ENCODE peak calls at places on chromosomes 1 and 21, in seven cellular contexts. Q is heart right ventricle, K is psoas muscle, J is ascending aorta, P is mammary epithelial cell, Z is tibial nerve, H is brain microvascular endothelial cell. O is an unnamed sample. For H3K27me3, the result is how much of the 10 kb centered on the place peaks cover.

GRCh38 chr1:61078611-61079010 is 3.8 kb upstream of the NFIA start:
- DNase-seq in Q (no peak), K (no peak), J (no peak), P (no peak), Z (no peak), H (no peak), O (no peak)

GRCh38 chr1:183864611-183865010 is 59.7 kb downstream of the RGL1 start:
- DNase-seq in Q (no peak), K (no peak), J (no peak), P (no peak), Z (no peak), H (no peak), O (no peak)

GRCh38 chr1:197763307-197763706 is 12.0 kb downstream of the DENND1B start:
- DNase-seq in Q (no peak), K (no peak), J (no peak), P (no peak), Z (no peak), H (no peak), O (no peak)

GRCh38 chr1:184975208-184975875 is 1.0 kb upstream of the NIBAN1 start:
- DNase-seq in Q (no peak), K (no peak), J (no peak), P (no peak), Z (no peak), H (no peak), O (no peak)

GRCh38 chr1:220227393-220227792 is 44.9 kb downstream of the RAB3GAP2 start:
- DNase-seq in Q (no peak), K (no peak), J (no peak), P (no peak), Z (no peak), H (no peak), O (no peak)

GRCh38 chr1:3986686-3987218 is 86.7 kb upstream of the C1orf174 start:
- DNase-seq in Q (no peak), K (no peak), J (no peak), P (no peak), Z (no peak), H (no peak), O (no peak)

GRCh38 chr1:245788269-245788668 is 633.5 kb downstream of the KIF26B start:
- DNase-seq in Q (no peak), K (no peak), J (no peak), P (peak), Z (no peak), H (peak), O (peak)

GRCh38 chr1:55544826-55545225 is 329.7 kb upstream of the USP24 start:
- DNase-seq in Q (no peak), K (no peak), J (no peak), P (no peak), Z (no peak), H (no peak), O (no peak)

GRCh38 chr1:207956976-207957375 is 46.1 kb upstream of the CD34 start:
- DNase-seq in Q (no peak), K (no peak), J (no peak), P (no peak), Z (no peak), H (no peak), O (no peak)

GRCh38 chr1:225612265-225612664 is 40.7 kb downstream of the ENAH start:
- DNase-seq in Q (no peak), K (no peak), J (no peak), P (no peak), Z (no peak), H (no peak), O (no peak)

GRCh38 chr1:37726191-37726590 is 33.9 kb downstream of the CDCA8 start:
- DNase-seq in Q (no peak), K (no peak), J (no peak), P (no peak), Z (no peak), H (no peak), O (no peak)

GRCh38 chr21:42578761-42579415 is 65.2 kb downstream of the SLC37A1 start:
- DNase-seq in Q (peak), K (peak), J (no peak), P (no peak), Z (no peak), H (no peak), O (no peak)

GRCh38 chr1:224175615-224176014 is 7.4 kb upstream of the DEGS1 start:
- DNase-seq in Q (peak), K (peak), J (no peak), P (no peak), Z (no peak), H (peak), O (no peak)

GRCh38 chr1:153572569-153573015 is 6.9 kb upstream of the S100A2 start:
- DNase-seq in Q (peak), K (peak), J (no peak), P (peak), Z (peak), H (peak), O (peak)

GRCh38 chr1:96366516-96366915 is 355.1 kb upstream of the PTBP2 start:
- DNase-seq in Q (no peak), K (no peak), J (no peak), P (no peak), Z (no peak), H (no peak), O (no peak)

GRCh38 chr1:81155131-81155530 is 645.6 kb upstream of the ADGRL2 start:
- DNase-seq in Q (no peak), K (no peak), J (no peak), P (peak), Z (no peak), H (peak), O (peak)

GRCh38 chr1:22831729-22832413 is 121.2 kb downstream of the EPHB2 start:
- DNase-seq in Q (no peak), K (no peak), J (no peak), P (peak), Z (no peak), H (peak), O (peak)

GRCh38 chr1:209307836-209308235 is 275.7 kb upstream of the CAMK1G start:
- DNase-seq in Q (no peak), K (no peak), J (no peak), P (no peak), Z (no peak), H (no peak), O (peak)

GRCh38 chr1:59427155-59427554 is 130.3 kb downstream of the FGGY start:
- DNase-seq in Q (peak), K (peak), J (no peak), P (peak), Z (no peak), H (no peak), O (peak)

GRCh38 chr1:2236695-2237677 is 8.9 kb downstream of the SKI start:
- DNase-seq in Q (no peak), K (no peak), J (no peak), P (no peak), Z (no peak), H (no peak), O (no peak)

GRCh38 chr1:234186037-234186688 is 187.1 kb upstream of the COA6 start:
- DNase-seq in Q (no peak), K (no peak), J (no peak), P (peak), Z (no peak), H (no peak), O (peak)

GRCh38 chr1:65469126-65469888 is 48.8 kb downstream of the LEPR start:
- DNase-seq in Q (no peak), K (no peak), J (no peak), P (no peak), Z (no peak), H (no peak), O (no peak)

GRCh38 chr1:201190624-201191051 is at the start of gene IGFN1:
- DNase-seq in Q (no peak), K (no peak), J (no peak), P (no peak), Z (no peak), H (no peak), O (no peak)

GRCh38 chr1:193589597-193590040 is 403.2 kb upstream of the B3GALT2 start:
- DNase-seq in Q (peak), K (no peak), J (no peak), P (no peak), Z (peak), H (no peak), O (no peak)

GRCh38 chr1:151472852-151473731 is 13.8 kb upstream of the POGZ start:
- DNase-seq in Q (peak), K (peak), J (no peak), P (peak), Z (peak), H (peak), O (no peak)

GRCh38 chr1:111032295-111032897 is 68.7 kb upstream of the LRIF1 start:
- DNase-seq in Q (peak), K (no peak), J (no peak), P (peak), Z (peak), H (peak), O (no peak)

GRCh38 chr1:8170059-8170835 is 144.1 kb upstream of the ERRFI1 start:
- DNase-seq in Q (no peak), K (peak), J (no peak), P (no peak), Z (no peak), H (no peak), O (no peak)

GRCh38 chr1:90706437-90707362 is 10.4 kb downstream of the BARHL2 start:
- DNase-seq in Q (no peak), K (no peak), J (no peak), P (peak), Z (no peak), H (no peak), O (no peak)

GRCh38 chr1:25033828-25034451 is 103.9 kb upstream of the RUNX3 start:
- DNase-seq in Q (peak), K (peak), J (no peak), P (no peak), Z (peak), H (no peak), O (no peak)

GRCh38 chr1:23629728-23630290 is 61.8 kb upstream of the RPL11 start:
- DNase-seq in Q (no peak), K (no peak), J (no peak), P (no peak), Z (no peak), H (no peak), O (no peak)

DNA sequence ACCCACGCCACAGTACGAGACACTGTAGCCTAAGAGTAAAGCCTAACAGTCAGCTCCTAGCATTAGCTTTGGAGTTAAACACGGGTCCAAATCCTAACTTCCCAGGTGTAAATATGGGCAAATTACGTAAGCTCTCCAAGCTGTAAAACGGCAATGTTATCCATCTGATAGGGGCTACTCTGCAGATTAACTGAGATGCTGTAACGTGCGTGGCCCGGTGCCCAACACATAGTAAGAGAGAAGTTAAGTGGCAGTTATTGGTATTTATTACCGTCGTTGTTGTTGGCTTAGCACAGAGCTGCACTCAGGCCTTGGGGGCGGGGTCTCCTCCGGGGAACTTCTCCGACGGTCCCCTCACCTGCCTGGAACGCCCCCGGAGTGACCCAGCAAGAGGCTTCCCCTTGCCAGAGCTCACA is 457 bp downstream of the TRAPPC3 start:
- DNase-seq in Q (no peak), K (no peak), J (no peak), P (no peak), Z (no peak), H (no peak), O (no peak)
- H3K4me3 ChIP-seq in Q (peak), K (peak), J (peak), P (peak), Z (peak), H (peak), O (peak)

GRCh38 chr21:45102391-45102932 is 28.1 kb downstream of the ADARB1 start:
- DNase-seq in Q (no peak), K (no peak), J (no peak), P (peak), Z (no peak), H (peak), O (no peak)
- TF ChIP-seq CTCF in Q (peak), K (peak), J (peak), P (peak), Z (peak), H (peak), O (no peak)

GRCh38 chr1:244224487-244225430 is 173.7 kb downstream of the ZBTB18 start:
- DNase-seq in Q (peak), K (no peak), J (peak), P (no peak), Z (peak), H (no peak), O (no peak)
- H3K27me3 ChIP-seq in Q (under half), K (under half), J (under half), P (under half), Z (under half), H (under half), O (under half)

DNA sequence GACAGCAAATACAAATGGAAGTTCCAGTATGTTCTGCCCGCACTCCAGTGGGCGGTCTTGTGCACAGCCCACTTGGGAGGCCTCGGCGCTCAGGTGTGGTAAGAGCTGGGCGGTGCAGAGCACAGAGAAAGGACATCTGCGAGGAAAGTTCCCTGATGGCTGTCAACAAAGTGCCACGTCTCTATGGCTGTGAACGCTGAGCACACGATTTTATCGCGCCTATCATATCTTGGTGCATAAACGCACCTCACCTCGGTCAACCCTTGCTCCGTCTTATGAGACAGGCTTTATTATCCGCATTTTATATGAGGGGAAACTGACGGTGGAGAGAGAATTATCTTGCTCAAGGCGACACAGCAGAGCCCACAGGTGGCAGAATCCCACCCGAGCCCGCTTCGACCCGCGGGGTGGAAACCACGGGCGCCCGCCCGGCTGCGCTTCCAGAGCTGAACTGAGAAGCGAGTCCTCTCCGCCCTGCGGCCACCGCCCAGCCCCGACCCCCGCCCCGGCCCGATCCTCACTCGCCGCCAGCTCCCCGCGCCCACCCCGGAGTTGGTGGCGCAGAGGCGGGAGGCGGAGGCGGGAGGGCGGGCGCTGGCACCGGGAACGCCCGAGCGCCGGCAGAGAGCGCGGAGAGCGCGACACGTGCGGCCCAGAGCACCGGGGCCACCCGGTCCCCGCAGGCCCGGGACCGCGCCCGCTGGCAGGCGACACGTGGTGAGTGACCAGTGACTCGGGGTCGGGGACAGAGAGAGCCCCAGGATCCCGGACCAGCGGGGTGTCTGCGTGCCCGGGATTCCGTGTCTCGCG is at the start of gene IL12RB2:
- DNase-seq in Q (no peak), K (peak), J (no peak), P (no peak), Z (no peak), H (no peak), O (no peak)
- H3K4me3 ChIP-seq in Q (peak), K (peak), J (peak), P (peak), Z (peak), H (peak), O (peak)

GRCh38 chr1:214602764-214603657 is at the start of gene CENPF:
- DNase-seq in Q (peak), K (peak), J (peak), P (peak), Z (peak), H (peak), O (peak)
- TF ChIP-seq CTCF in Q (peak), K (peak), J (peak), P (peak), Z (peak), H (peak), O (no peak)

DNA sequence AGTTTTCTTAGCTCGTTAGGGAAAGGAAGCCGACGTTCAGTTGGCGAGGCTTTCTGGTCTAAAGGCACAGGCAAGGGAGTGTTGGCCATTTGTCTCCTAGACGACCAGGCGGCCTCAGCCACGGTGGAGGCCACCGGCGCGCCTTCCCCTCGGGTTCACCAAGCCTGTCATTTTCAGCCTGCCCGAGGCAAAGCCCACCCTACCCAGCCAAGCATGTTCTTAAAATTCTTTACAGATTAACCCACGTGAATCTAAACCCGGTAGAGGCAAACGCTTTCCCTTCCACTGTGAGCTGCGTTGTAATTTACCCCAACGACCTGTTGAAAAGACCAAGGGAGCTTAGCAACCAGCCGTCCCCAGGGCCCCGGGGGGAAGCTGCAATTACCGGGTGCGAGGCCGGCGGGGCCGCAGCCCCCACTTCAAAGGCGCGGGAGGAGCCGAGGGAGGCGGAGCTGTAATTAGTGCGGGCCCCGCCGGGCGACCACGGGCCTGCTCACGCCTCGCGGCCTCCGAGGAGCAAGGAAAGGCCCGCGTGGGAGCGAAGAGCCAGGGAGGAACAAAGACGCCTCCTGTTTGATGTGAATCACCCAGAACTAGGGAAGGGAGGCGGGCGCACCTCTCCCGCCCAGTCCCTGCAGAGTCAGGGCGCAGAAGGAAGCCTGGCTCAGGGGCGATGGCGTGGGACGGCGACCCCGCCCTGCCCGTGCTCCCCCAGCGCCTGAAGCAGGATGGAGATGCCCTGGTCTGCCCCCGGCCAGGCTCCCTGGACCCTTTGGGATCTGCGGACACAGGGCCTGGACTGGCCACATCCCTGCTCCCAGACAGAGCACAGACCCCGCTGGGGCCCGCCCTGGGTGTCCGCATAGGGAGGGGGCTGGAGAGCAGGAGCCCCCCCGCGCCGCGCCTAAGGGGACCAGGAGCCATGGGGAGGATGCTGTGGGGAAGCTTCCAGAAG is 12.1 kb upstream of the TSPEAR start:
- DNase-seq in Q (no peak), K (no peak), J (no peak), P (peak), Z (no peak), H (no peak), O (no peak)
- H3K27me3 ChIP-seq in Q (half or more), K (under half), J (under half), P (under half), Z (half or more), H (under half), O (under half)

GRCh38 chr1:82405333-82405732 is 604.6 kb downstream of the ADGRL2 start:
- DNase-seq in Q (no peak), K (no peak), J (no peak), P (no peak), Z (no peak), H (no peak), O (no peak)
- H3K4me3 ChIP-seq in Q (no peak), K (no peak), J (no peak), P (no peak), Z (no peak), H (no peak), O (no peak)

GRCh38 chr1:29239142-29239541 is 2.8 kb downstream of the PTPRU start:
- DNase-seq in Q (no peak), K (no peak), J (no peak), P (peak), Z (no peak), H (no peak), O (peak)

GRCh38 chr1:29238601-29238964 is 2.3 kb downstream of the PTPRU start:
- DNase-seq in Q (no peak), K (no peak), J (no peak), P (no peak), Z (no peak), H (no peak), O (no peak)

GRCh38 chr1:29237906-29238600 is 1.7 kb downstream of the PTPRU start:
- DNase-seq in Q (no peak), K (peak), J (no peak), P (peak), Z (no peak), H (peak), O (no peak)

GRCh38 chr1:29240986-29241385 is 4.7 kb downstream of the PTPRU start:
- DNase-seq in Q (no peak), K (no peak), J (no peak), P (no peak), Z (no peak), H (no peak), O (no peak)

GRCh38 chr1:29240400-29240837 is 4.1 kb downstream of the PTPRU start:
- DNase-seq in Q (no peak), K (no peak), J (no peak), P (no peak), Z (no peak), H (no peak), O (no peak)
- TF ChIP-seq CTCF in Q (no peak), K (no peak), J (no peak), P (no peak), Z (no peak), H (no peak), O (no peak)

GRCh38 chr1:47222476-47222875 is 9.5 kb downstream of the TAL1 start:
- DNase-seq in Q (no peak), K (no peak), J (no peak), P (no peak), Z (no peak), H (no peak), O (no peak)

GRCh38 chr1:47224676-47225399 is 7.2 kb downstream of the TAL1 start:
- DNase-seq in Q (no peak), K (no peak), J (no peak), P (no peak), Z (no peak), H (no peak), O (no peak)

GRCh38 chr1:47223921-47224675 is 7.9 kb downstream of the TAL1 start:
- DNase-seq in Q (no peak), K (no peak), J (no peak), P (no peak), Z (no peak), H (no peak), O (no peak)

GRCh38 chr1:47225430-47226100 is 6.5 kb downstream of the TAL1 start:
- DNase-seq in Q (no peak), K (peak), J (no peak), P (no peak), Z (no peak), H (no peak), O (no peak)

GRCh38 chr1:47223174-47223920 is 8.7 kb downstream of the TAL1 start:
- DNase-seq in Q (no peak), K (no peak), J (no peak), P (no peak), Z (no peak), H (no peak), O (no peak)
- H3K27me3 ChIP-seq in Q (half or more), K (under half), J (under half), P (under half), Z (half or more), H (half or more), O (under half)

O was measured in kidney epithelial cell.